ENCODE peak calls at places on chromosomes 4 and X, in nine cellular contexts. F is T-cell; Q is Daoy; K is H7; W is stimulated activated CD8-positive, alpha-beta memory T cell treated with anti-CD3 and anti-CD28 coated beads, Interleukin-4, amount 100 ng/mL, for 4 hours; M is AG08395; B is neural progenitor cell; L is activated T-helper 1 cell treated with Interleukin-2 at 50 U/mL for 16 hours; Z is activated CD4-positive, alpha-beta T cell treated with anti-CD3 and anti-CD28 coated beads, Interleukin-2, amount 50 U/mL, for 1 hour. C is an unnamed sample.

GRCh38 chr4:140931904-140932303 is 175.7 kb upstream of the TBC1D9 start:
- DNase-seq in F (no peak), Q (peak), K (no peak), W (no peak), M (no peak), B (no peak), L (no peak), Z (no peak), C (no peak)

GRCh38 chrX:151871244-151871643 is 41.4 kb upstream of the MAGEA4 start:
- DNase-seq in F (no peak), Q (peak), K (no peak), W (no peak), M (peak), B (no peak), L (no peak), Z (no peak), C (no peak)

GRCh38 chr4:137310593-137311490 is 221.5 kb downstream of the PCDH18 start:
- DNase-seq in F (no peak), Q (peak), K (no peak), W (no peak), M (peak), B (no peak), L (no peak), Z (no peak), C (no peak)

GRCh38 chrX:51608071-51608470 is 10.6 kb downstream of the CENPVL3 start:
- DNase-seq in F (no peak), Q (peak), K (no peak), W (no peak), M (no peak), B (no peak), L (no peak), Z (no peak), C (no peak)

GRCh38 chr4:5110901-5111300 is 59.6 kb downstream of the STK32B start:
- DNase-seq in F (no peak), Q (no peak), K (no peak), W (no peak), M (no peak), B (no peak), L (no peak), Z (no peak), C (no peak)

GRCh38 chr4:77052352-77052751 is 23.4 kb downstream of the CCNI start:
- DNase-seq in F (peak), Q (peak), K (peak), W (peak), M (peak), B (peak), L (peak), Z (peak), C (peak)

GRCh38 chr4:185398618-185399017 is 2.0 kb downstream of the ANKRD37 start:
- DNase-seq in F (no peak), Q (no peak), K (no peak), W (no peak), M (no peak), B (no peak), L (no peak), Z (no peak), C (no peak)

GRCh38 chrX:82711432-82711831 is 796.7 kb upstream of the POU3F4 start:
- DNase-seq in F (no peak), Q (no peak), K (no peak), W (no peak), M (no peak), B (peak), L (no peak), Z (no peak), C (no peak)

GRCh38 chr4:55364691-55365346 is 18.8 kb downstream of the SRD5A3 start:
- DNase-seq in F (no peak), Q (no peak), K (peak), W (no peak), M (no peak), B (peak), L (no peak), Z (no peak), C (no peak)

GRCh38 chrX:39162322-39162721 is 361.1 kb downstream of the MID1IP1 start:
- DNase-seq in F (peak), Q (no peak), K (peak), W (peak), M (no peak), B (peak), L (no peak), Z (peak), C (no peak)

GRCh38 chr4:159382875-159383568 is 280.1 kb downstream of the RAPGEF2 start:
- DNase-seq in F (no peak), Q (no peak), K (peak), W (no peak), M (no peak), B (peak), L (no peak), Z (no peak), C (no peak)

GRCh38 chr4:26573389-26573794 is 10.5 kb upstream of the TBC1D19 start:
- DNase-seq in F (no peak), Q (peak), K (peak), W (no peak), M (no peak), B (no peak), L (no peak), Z (no peak), C (no peak)

GRCh38 chr4:184167576-184167975 is 50.1 kb downstream of the ENPP6 start:
- DNase-seq in F (no peak), Q (no peak), K (peak), W (no peak), M (no peak), B (peak), L (no peak), Z (no peak), C (no peak)

GRCh38 chr4:152257601-152258066 is 278.3 kb downstream of the FBXW7 start:
- DNase-seq in F (no peak), Q (no peak), K (no peak), W (no peak), M (peak), B (peak), L (no peak), Z (no peak), C (no peak)

GRCh38 chr4:71209161-71209560 is 129.7 kb upstream of the SLC4A4 start:
- DNase-seq in F (no peak), Q (no peak), K (no peak), W (no peak), M (peak), B (no peak), L (no peak), Z (no peak), C (no peak)

GRCh38 chrX:38701073-38701472 is 100.2 kb upstream of the MID1IP1 start:
- DNase-seq in F (no peak), Q (peak), K (peak), W (no peak), M (no peak), B (no peak), L (no peak), Z (no peak), C (no peak)

GRCh38 chrX:50813843-50814661 is at the start of gene SHROOM4:
- DNase-seq in F (no peak), Q (peak), K (peak), W (no peak), M (peak), B (peak), L (no peak), Z (no peak), C (no peak)

GRCh38 chr4:112840061-112840460 is 203.1 kb downstream of the LARP7 start:
- DNase-seq in F (no peak), Q (no peak), K (no peak), W (no peak), M (peak), B (no peak), L (no peak), Z (no peak), C (no peak)

C was measured in CD8-positive, alpha-beta T cell.